ENCODE peak calls at places on chromosome 16, in eight cellular contexts. H, Q, N, F, K, S, A and V are unnamed samples.

GRCh38 chr16:194516-194915 is 14.3 kb downstream of the HBQ1 start:
- DNase-seq in H (no peak), Q (no peak), N (no peak), F (no peak), K (no peak), S (no peak), A (no peak), V (no peak)

GRCh38 chr16:3716831-3717234 is 491 bp downstream of the TRAP1 start:
- DNase-seq in H (no peak), Q (peak), N (peak), F (no peak), K (no peak), S (peak), A (no peak), V (peak)

GRCh38 chr16:73000020-73000906 is 47.7 kb downstream of the ZFHX3 start:
- DNase-seq in H (no peak), Q (no peak), N (no peak), F (peak), K (peak), S (peak), A (peak), V (peak)

GRCh38 chr16:57000271-57001025 is 11.1 kb downstream of the NLRC5 start:
- DNase-seq in H (peak), Q (peak), N (peak), F (no peak), K (peak), S (peak), A (no peak), V (peak)

GRCh38 chr16:630024-630814 is 566 bp upstream of the WFIKKN1 start:
- DNase-seq in H (no peak), Q (no peak), N (no peak), F (no peak), K (no peak), S (no peak), A (peak), V (no peak)

GRCh38 chr16:872436-873242 is 72.1 kb upstream of the GNG13 start:
- DNase-seq in H (no peak), Q (no peak), N (no peak), F (no peak), K (no peak), S (no peak), A (no peak), V (no peak)

GRCh38 chr16:47687694-47688093 is 226.6 kb downstream of the PHKB start:
- DNase-seq in H (no peak), Q (no peak), N (no peak), F (no peak), K (no peak), S (no peak), A (no peak), V (peak)

GRCh38 chr16:27232875-27233605 is 29.7 kb downstream of the KDM8 start:
- DNase-seq in H (no peak), Q (no peak), N (no peak), F (peak), K (no peak), S (no peak), A (no peak), V (no peak)

GRCh38 chr16:65788434-65789147 is 577.9 kb upstream of the CDH5 start:
- DNase-seq in H (no peak), Q (no peak), N (no peak), F (no peak), K (no peak), S (no peak), A (no peak), V (no peak)

GRCh38 chr16:86609115-86609514 is 30.8 kb downstream of the FOXL1 start:
- DNase-seq in H (peak), Q (no peak), N (no peak), F (no peak), K (peak), S (no peak), A (no peak), V (no peak)

GRCh38 chr16:8493885-8494487 is 96.3 kb downstream of the TMEM114 start:
- DNase-seq in H (no peak), Q (no peak), N (no peak), F (no peak), K (no peak), S (no peak), A (no peak), V (no peak)

GRCh38 chr16:27769561-27770222 is 219.7 kb downstream of the KATNIP start:
- DNase-seq in H (peak), Q (no peak), N (no peak), F (no peak), K (no peak), S (no peak), A (peak), V (peak)

GRCh38 chr16:87791295-87792204 is 25.8 kb upstream of the KLHDC4 start:
- DNase-seq in H (no peak), Q (no peak), N (no peak), F (no peak), K (no peak), S (no peak), A (no peak), V (peak)

GRCh38 chr16:583815-584591 is 5.9 kb upstream of the RAB40C start:
- DNase-seq in H (no peak), Q (no peak), N (no peak), F (no peak), K (no peak), S (no peak), A (no peak), V (no peak)

GRCh38 chr16:53071748-53072301 is 17.0 kb downstream of the CHD9 start:
- DNase-seq in H (no peak), Q (no peak), N (peak), F (no peak), K (no peak), S (peak), A (peak), V (no peak)

GRCh38 chr16:49576941-49577340 is 203.3 kb downstream of the C16orf78 start:
- DNase-seq in H (no peak), Q (no peak), N (no peak), F (no peak), K (no peak), S (no peak), A (no peak), V (no peak)

GRCh38 chr16:81277681-81278080 is 37.1 kb upstream of the GAN start:
- DNase-seq in H (no peak), Q (no peak), N (no peak), F (peak), K (no peak), S (peak), A (peak), V (peak)

GRCh38 chr16:11637320-11637719 is 30.9 kb upstream of the SNN start:
- DNase-seq in H (no peak), Q (no peak), N (no peak), F (no peak), K (no peak), S (no peak), A (no peak), V (no peak)

GRCh38 chr16:56357291-56357764 is 68.0 kb downstream of the AMFR start:
- DNase-seq in H (no peak), Q (no peak), N (no peak), F (no peak), K (peak), S (peak), A (no peak), V (peak)

GRCh38 chr16:3829631-3830536 is 50.6 kb downstream of the CREBBP start:
- DNase-seq in H (no peak), Q (no peak), N (no peak), F (no peak), K (no peak), S (no peak), A (no peak), V (no peak)

DNA sequence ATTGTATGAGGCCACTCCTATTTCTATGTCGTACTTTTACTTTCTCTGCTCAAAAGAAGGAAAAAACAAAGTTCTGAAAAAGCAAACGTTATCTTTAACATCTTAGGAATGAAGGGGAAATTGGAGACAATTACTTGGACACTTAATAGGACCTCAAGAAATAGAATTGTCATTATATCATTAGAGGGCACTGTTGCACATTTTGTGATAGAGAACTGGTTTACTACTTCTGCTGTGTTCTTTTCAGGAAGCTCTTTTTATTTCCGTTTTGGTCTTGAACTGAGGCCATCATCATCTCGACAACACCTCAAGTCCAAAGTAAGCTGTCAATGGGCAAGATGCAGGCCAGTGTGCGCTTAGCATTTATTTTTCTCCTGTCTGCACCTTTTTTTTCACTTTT is 14.6 kb downstream of the COG4 start:
- DNase-seq in H (no peak), Q (no peak), N (peak), F (no peak), K (no peak), S (no peak), A (no peak), V (peak)
- TF ChIP-seq CTCF in H (no peak), Q (peak), N (no peak), F (no peak), K (no peak), S (no peak), A (peak), V (peak)

GRCh38 chr16:67249178-67249759 is 490 bp downstream of the SLC9A5 start:
- DNase-seq in H (no peak), Q (no peak), N (no peak), F (no peak), K (no peak), S (no peak), A (no peak), V (no peak)
- H3K4me3 ChIP-seq in H (peak), Q (peak), N (peak), F (peak), K (peak), S (peak), A (peak), V (peak)

DNA sequence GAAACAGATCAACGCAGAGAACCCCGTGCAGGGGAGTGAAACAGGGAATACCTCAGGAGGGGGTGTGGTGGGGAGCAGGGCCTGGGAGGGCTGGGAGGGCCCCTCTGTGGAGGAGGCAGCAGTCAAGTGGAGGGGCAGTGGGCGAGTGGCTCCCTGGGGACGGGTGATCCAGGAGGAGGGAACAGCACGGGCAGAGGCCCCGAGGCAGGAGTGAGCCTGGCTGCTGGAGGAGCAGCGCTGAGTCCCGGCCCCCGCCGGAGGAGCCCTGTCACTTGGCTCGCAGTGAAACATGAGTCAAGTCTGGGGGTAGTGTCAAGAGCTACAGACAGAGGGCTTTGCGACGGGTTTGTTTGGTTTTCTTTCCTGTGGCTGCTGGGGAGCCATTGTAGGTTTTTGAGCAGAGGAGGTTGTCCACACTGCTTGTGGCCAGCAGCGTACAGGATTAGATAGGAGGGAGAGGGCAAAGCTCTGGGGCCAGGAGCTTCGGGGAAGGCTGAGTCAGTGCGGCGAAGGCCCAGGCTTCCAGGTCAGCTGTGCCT is 115.7 kb upstream of the CIBAR2 start:
- DNase-seq in H (no peak), Q (no peak), N (peak), F (no peak), K (no peak), S (no peak), A (no peak), V (peak)
- TF ChIP-seq CTCF in H (no peak), Q (no peak), N (no peak), F (no peak), K (no peak), S (no peak), A (no peak), V (no peak)

GRCh38 chr16:17013067-17013466 is 457.7 kb downstream of the XYLT1 start:
- DNase-seq in H (no peak), Q (no peak), N (no peak), F (no peak), K (no peak), S (no peak), A (no peak), V (no peak)
- H3K4me3 ChIP-seq in H (no peak), Q (no peak), N (peak), F (no peak), K (no peak), S (no peak), A (no peak), V (no peak)

DNA sequence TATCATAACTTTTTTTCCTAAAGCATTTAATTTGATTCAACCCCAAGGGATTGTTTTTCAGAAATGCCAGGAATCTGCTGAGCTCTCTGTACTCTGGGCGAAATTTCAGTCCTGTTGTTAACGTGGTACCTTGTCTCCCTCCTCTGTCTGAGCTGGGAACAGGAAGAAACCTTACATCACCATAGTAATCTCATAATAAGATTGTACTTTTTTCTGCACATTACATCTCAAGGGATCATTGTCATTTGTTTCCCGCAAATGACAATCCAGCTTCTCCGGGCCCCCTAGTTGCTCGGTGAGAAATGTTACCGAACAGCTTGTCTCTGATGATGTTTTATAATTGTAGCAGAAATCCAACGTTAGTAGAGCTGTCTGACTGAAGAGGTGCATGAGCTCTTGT is 152.7 kb upstream of the ERCC4 start:
- DNase-seq in H (no peak), Q (no peak), N (no peak), F (no peak), K (no peak), S (no peak), A (no peak), V (no peak)
- TF ChIP-seq CTCF in H (no peak), Q (no peak), N (no peak), F (peak), K (no peak), S (no peak), A (no peak), V (no peak)

DNA sequence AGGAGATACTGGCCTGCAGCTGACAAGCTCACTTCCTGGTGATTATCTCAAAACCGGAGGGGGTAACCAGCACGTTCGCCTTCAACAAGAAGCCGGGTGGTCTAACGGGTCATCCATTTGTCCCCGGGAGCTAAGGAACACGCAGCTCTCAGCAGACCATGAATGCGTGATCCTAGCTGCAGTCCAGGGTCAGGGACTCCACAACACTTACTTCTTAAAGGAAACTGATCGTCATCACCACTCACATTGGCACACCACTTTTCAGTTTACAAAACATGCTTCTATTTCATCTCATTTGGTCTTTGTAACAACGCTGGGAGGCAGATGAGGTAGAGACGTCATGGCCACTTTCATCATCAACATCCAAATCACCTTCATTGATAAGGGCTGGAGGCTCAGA is 25.2 kb downstream of the COTL1 start:
- DNase-seq in H (no peak), Q (no peak), N (no peak), F (no peak), K (no peak), S (no peak), A (no peak), V (no peak)
- H3K4me3 ChIP-seq in H (no peak), Q (no peak), N (no peak), F (no peak), K (no peak), S (no peak), A (no peak), V (no peak)